ENCODE peak calls at places on chromosome 15, in seven cellular contexts. One of them, this sample, is unnamed.

GRCh38 chr15:20340331-20340811 is 201.2 kb downstream of the GOLGA6L6 start:
- DNase-seq in mesendoderm: no peak
- DNase-seq in IMR-90: peak
- DNase-seq in H9: peak
- DNase-seq in neuronal stem cell: no peak
- DNase-seq in H1: no peak
- DNase-seq in trophoblast cell: no peak
- DNase-seq in this sample: no peak

GRCh38 chr15:92413511-92413910 is 19.8 kb downstream of the ST8SIA2 start:
- DNase-seq in mesendoderm: peak
- DNase-seq in IMR-90: no peak
- DNase-seq in H9: no peak
- DNase-seq in neuronal stem cell: peak
- DNase-seq in H1: no peak
- DNase-seq in trophoblast cell: no peak
- DNase-seq in this sample: no peak

GRCh38 chr15:66523926-66524325 is 18.8 kb downstream of the ZWILCH start:
- DNase-seq in mesendoderm: no peak
- DNase-seq in IMR-90: no peak
- DNase-seq in H9: no peak
- DNase-seq in neuronal stem cell: no peak
- DNase-seq in H1: no peak
- DNase-seq in trophoblast cell: no peak
- DNase-seq in this sample: no peak

GRCh38 chr15:95840004-95840403 is 490.5 kb upstream of the NR2F2 start:
- DNase-seq in mesendoderm: no peak
- DNase-seq in IMR-90: peak
- DNase-seq in H9: no peak
- DNase-seq in neuronal stem cell: no peak
- DNase-seq in H1: no peak
- DNase-seq in trophoblast cell: no peak
- DNase-seq in this sample: peak

GRCh38 chr15:51114437-51115119 is 19.9 kb upstream of the TNFAIP8L3 start:
- DNase-seq in mesendoderm: no peak
- DNase-seq in IMR-90: no peak
- DNase-seq in H9: no peak
- DNase-seq in neuronal stem cell: no peak
- DNase-seq in H1: no peak
- DNase-seq in trophoblast cell: no peak
- DNase-seq in this sample: no peak

GRCh38 chr15:26179906-26180305 is 316.8 kb upstream of the ATP10A start:
- DNase-seq in mesendoderm: peak
- DNase-seq in IMR-90: no peak
- DNase-seq in H9: peak
- DNase-seq in neuronal stem cell: peak
- DNase-seq in H1: peak
- DNase-seq in trophoblast cell: no peak
- DNase-seq in this sample: no peak

GRCh38 chr15:82709081-82709420 is 624 bp downstream of the AP3B2 start:
- DNase-seq in mesendoderm: peak
- DNase-seq in IMR-90: no peak
- DNase-seq in H9: peak
- DNase-seq in neuronal stem cell: no peak
- DNase-seq in H1: peak
- DNase-seq in trophoblast cell: no peak
- DNase-seq in this sample: peak

GRCh38 chr15:29968099-29968892 is 114.5 kb upstream of the GOLGA8J start:
- DNase-seq in mesendoderm: peak
- DNase-seq in IMR-90: no peak
- DNase-seq in H9: peak
- DNase-seq in neuronal stem cell: peak
- DNase-seq in H1: peak
- DNase-seq in trophoblast cell: no peak
- DNase-seq in this sample: no peak

GRCh38 chr15:76799760-76800159 is 105.4 kb downstream of the SCAPER start:
- DNase-seq in mesendoderm: peak
- DNase-seq in IMR-90: peak
- DNase-seq in H9: no peak
- DNase-seq in neuronal stem cell: no peak
- DNase-seq in H1: no peak
- DNase-seq in trophoblast cell: peak
- DNase-seq in this sample: peak

GRCh38 chr15:100759698-100760356 is 119.8 kb upstream of the ALDH1A3 start:
- DNase-seq in mesendoderm: peak
- DNase-seq in IMR-90: peak
- DNase-seq in H9: no peak
- DNase-seq in neuronal stem cell: no peak
- DNase-seq in H1: no peak
- DNase-seq in trophoblast cell: peak
- DNase-seq in this sample: peak

GRCh38 chr15:27027229-27027628 is 56.2 kb downstream of the GABRG3 start:
- DNase-seq in mesendoderm: no peak
- DNase-seq in IMR-90: no peak
- DNase-seq in H9: no peak
- DNase-seq in neuronal stem cell: no peak
- DNase-seq in H1: no peak
- DNase-seq in trophoblast cell: no peak
- DNase-seq in this sample: no peak

GRCh38 chr15:59313703-59314332 is 58.9 kb downstream of the MYO1E start:
- DNase-seq in mesendoderm: no peak
- DNase-seq in IMR-90: peak
- DNase-seq in H9: no peak
- DNase-seq in neuronal stem cell: no peak
- DNase-seq in H1: no peak
- DNase-seq in trophoblast cell: no peak
- DNase-seq in this sample: no peak

GRCh38 chr15:63718590-63719035 is 115.1 kb downstream of the HERC1 start:
- DNase-seq in mesendoderm: no peak
- DNase-seq in IMR-90: peak
- DNase-seq in H9: no peak
- DNase-seq in neuronal stem cell: no peak
- DNase-seq in H1: no peak
- DNase-seq in trophoblast cell: no peak
- DNase-seq in this sample: peak

GRCh38 chr15:60781211-60781713 is 302.3 kb upstream of the ICE2 start:
- DNase-seq in mesendoderm: no peak
- DNase-seq in IMR-90: no peak
- DNase-seq in H9: no peak
- DNase-seq in neuronal stem cell: no peak
- DNase-seq in H1: no peak
- DNase-seq in trophoblast cell: no peak
- DNase-seq in this sample: no peak

GRCh38 chr15:77032052-77032646 is 37.2 kb downstream of the PSTPIP1 start:
- DNase-seq in mesendoderm: no peak
- DNase-seq in IMR-90: no peak
- DNase-seq in H9: peak
- DNase-seq in neuronal stem cell: no peak
- DNase-seq in H1: peak
- DNase-seq in trophoblast cell: no peak
- DNase-seq in this sample: no peak

GRCh38 chr15:58440181-58440910 is 8.6 kb downstream of the LIPC start:
- DNase-seq in mesendoderm: peak
- DNase-seq in IMR-90: peak
- DNase-seq in H9: no peak
- DNase-seq in neuronal stem cell: no peak
- DNase-seq in H1: no peak
- DNase-seq in trophoblast cell: peak
- DNase-seq in this sample: peak

GRCh38 chr15:55827204-55827603 is 84.3 kb upstream of the PRTG start:
- DNase-seq in mesendoderm: peak
- DNase-seq in IMR-90: peak
- DNase-seq in H9: no peak
- DNase-seq in neuronal stem cell: no peak
- DNase-seq in H1: no peak
- DNase-seq in trophoblast cell: no peak
- DNase-seq in this sample: no peak

GRCh38 chr15:58459562-58459961 is 27.8 kb downstream of the LIPC start:
- DNase-seq in mesendoderm: no peak
- DNase-seq in IMR-90: no peak
- DNase-seq in H9: no peak
- DNase-seq in neuronal stem cell: no peak
- DNase-seq in H1: no peak
- DNase-seq in trophoblast cell: no peak
- DNase-seq in this sample: no peak

GRCh38 chr15:56034514-56034913 is 41.1 kb upstream of the NEDD4 start:
- DNase-seq in mesendoderm: no peak
- DNase-seq in IMR-90: no peak
- DNase-seq in H9: no peak
- DNase-seq in neuronal stem cell: no peak
- DNase-seq in H1: no peak
- DNase-seq in trophoblast cell: no peak
- DNase-seq in this sample: no peak

GRCh38 chr15:38622317-38622716 is 57.7 kb upstream of the RASGRP1 start:
- DNase-seq in mesendoderm: no peak
- DNase-seq in IMR-90: no peak
- DNase-seq in H9: no peak
- DNase-seq in neuronal stem cell: no peak
- DNase-seq in H1: no peak
- DNase-seq in trophoblast cell: peak
- DNase-seq in this sample: no peak

GRCh38 chr15:71874245-71874644 is 63.9 kb downstream of the NR2E3 start:
- DNase-seq in mesendoderm: no peak
- DNase-seq in IMR-90: no peak
- DNase-seq in H9: no peak
- DNase-seq in neuronal stem cell: no peak
- DNase-seq in H1: no peak
- DNase-seq in trophoblast cell: no peak
- DNase-seq in this sample: no peak

GRCh38 chr15:97893988-97894387 is 66.5 kb upstream of the ARRDC4 start:
- DNase-seq in mesendoderm: no peak
- DNase-seq in IMR-90: no peak
- DNase-seq in H9: no peak
- DNase-seq in neuronal stem cell: no peak
- DNase-seq in H1: no peak
- DNase-seq in trophoblast cell: no peak
- DNase-seq in this sample: no peak

GRCh38 chr15:92365079-92365478 is 28.6 kb upstream of the ST8SIA2 start:
- DNase-seq in mesendoderm: no peak
- DNase-seq in IMR-90: no peak
- DNase-seq in H9: no peak
- DNase-seq in neuronal stem cell: no peak
- DNase-seq in H1: no peak
- DNase-seq in trophoblast cell: no peak
- DNase-seq in this sample: no peak

GRCh38 chr15:42681119-42681518 is 55.8 kb downstream of the CDAN1 start:
- DNase-seq in mesendoderm: no peak
- DNase-seq in IMR-90: no peak
- DNase-seq in H9: no peak
- DNase-seq in neuronal stem cell: no peak
- DNase-seq in H1: no peak
- DNase-seq in trophoblast cell: no peak
- DNase-seq in this sample: no peak
- H2BK5ac ChIP-seq in mesendoderm: no peak
- H2BK5ac ChIP-seq in IMR-90: no peak
- H2BK5ac ChIP-seq in H9: no peak
- H2BK5ac ChIP-seq in neuronal stem cell: no peak
- H2BK5ac ChIP-seq in H1: no peak
- H2BK5ac ChIP-seq in trophoblast cell: no peak
- H2BK5ac ChIP-seq in this sample: no peak

GRCh38 chr15:35692256-35692867 is 146.4 kb upstream of the DPH6 start:
- DNase-seq in mesendoderm: no peak
- DNase-seq in IMR-90: no peak
- DNase-seq in H9: no peak
- DNase-seq in neuronal stem cell: no peak
- DNase-seq in H1: no peak
- DNase-seq in trophoblast cell: no peak
- DNase-seq in this sample: no peak

GRCh38 chr15:35693286-35693685 is 147.3 kb upstream of the DPH6 start:
- DNase-seq in mesendoderm: no peak
- DNase-seq in IMR-90: peak
- DNase-seq in H9: no peak
- DNase-seq in neuronal stem cell: no peak
- DNase-seq in H1: no peak
- DNase-seq in trophoblast cell: peak
- DNase-seq in this sample: no peak

GRCh38 chr15:35696767-35697231 is 150.8 kb upstream of the DPH6 start:
- DNase-seq in mesendoderm: peak
- DNase-seq in IMR-90: peak
- DNase-seq in H9: no peak
- DNase-seq in neuronal stem cell: no peak
- DNase-seq in H1: no peak
- DNase-seq in trophoblast cell: peak
- DNase-seq in this sample: peak

GRCh38 chr15:35693887-35694286 is 147.9 kb upstream of the DPH6 start:
- DNase-seq in mesendoderm: no peak
- DNase-seq in IMR-90: no peak
- DNase-seq in H9: no peak
- DNase-seq in neuronal stem cell: no peak
- DNase-seq in H1: no peak
- DNase-seq in trophoblast cell: no peak
- DNase-seq in this sample: no peak

DNA sequence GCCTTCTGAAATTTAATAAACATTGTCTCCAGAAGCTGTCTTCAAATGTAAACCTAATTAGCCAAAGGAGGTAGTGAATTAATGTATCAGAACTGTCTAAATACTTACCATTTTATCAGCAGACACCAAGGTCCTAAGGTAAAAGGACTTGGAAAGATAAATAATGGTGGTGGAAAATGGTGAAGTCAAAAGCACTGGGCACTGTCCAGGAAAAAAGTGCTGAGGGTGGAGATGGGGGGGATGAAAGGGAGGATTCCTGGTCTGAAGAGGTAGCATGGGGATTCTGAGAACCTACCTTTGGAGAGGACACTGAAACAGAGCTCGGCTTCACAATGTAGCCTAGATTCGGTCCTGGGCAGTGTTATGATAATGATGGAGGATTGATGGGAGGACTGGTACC is 149.0 kb upstream of the DPH6 start:
- DNase-seq in mesendoderm: no peak
- DNase-seq in IMR-90: no peak
- DNase-seq in H9: no peak
- DNase-seq in neuronal stem cell: no peak
- DNase-seq in H1: no peak
- DNase-seq in trophoblast cell: no peak
- DNase-seq in this sample: no peak
- H2BK5ac ChIP-seq in mesendoderm: no peak
- H2BK5ac ChIP-seq in IMR-90: no peak
- H2BK5ac ChIP-seq in H9: no peak
- H2BK5ac ChIP-seq in neuronal stem cell: no peak
- H2BK5ac ChIP-seq in H1: no peak
- H2BK5ac ChIP-seq in trophoblast cell: no peak
- H2BK5ac ChIP-seq in this sample: no peak

GRCh38 chr15:24976932-24977331 is 22.1 kb downstream of the SNRPN start:
- DNase-seq in mesendoderm: no peak
- DNase-seq in IMR-90: peak
- DNase-seq in H9: no peak
- DNase-seq in neuronal stem cell: no peak
- DNase-seq in H1: no peak
- DNase-seq in trophoblast cell: no peak
- DNase-seq in this sample: no peak
- H2BK5ac ChIP-seq in mesendoderm: no peak
- H2BK5ac ChIP-seq in IMR-90: no peak
- H2BK5ac ChIP-seq in H9: no peak
- H2BK5ac ChIP-seq in neuronal stem cell: no peak
- H2BK5ac ChIP-seq in H1: no peak
- H2BK5ac ChIP-seq in trophoblast cell: no peak
- H2BK5ac ChIP-seq in this sample: no peak

DNA sequence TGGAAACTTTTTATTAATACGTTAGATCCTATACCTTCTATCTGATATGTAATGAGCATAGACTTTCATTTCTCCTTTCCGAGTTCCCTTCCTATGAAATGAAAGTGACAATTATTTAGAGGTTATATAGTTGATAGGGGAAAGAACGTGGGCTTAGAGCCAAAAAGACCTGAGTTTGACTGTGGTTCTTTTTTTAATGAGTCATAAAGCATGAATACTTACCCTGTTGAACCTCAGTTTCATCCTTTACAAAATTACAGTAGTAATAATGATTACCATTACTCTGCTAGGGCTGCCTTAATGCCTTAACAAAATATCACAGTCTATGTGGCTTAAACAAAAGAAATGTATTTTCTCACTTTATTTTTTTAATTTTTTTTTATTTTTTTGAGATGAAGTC is 75.9 kb downstream of the AGBL1 start:
- DNase-seq in mesendoderm: no peak
- DNase-seq in IMR-90: no peak
- DNase-seq in H9: no peak
- DNase-seq in neuronal stem cell: no peak
- DNase-seq in H1: no peak
- DNase-seq in trophoblast cell: no peak
- DNase-seq in this sample: no peak
- H2BK5ac ChIP-seq in mesendoderm: no peak
- H2BK5ac ChIP-seq in IMR-90: no peak
- H2BK5ac ChIP-seq in H9: no peak
- H2BK5ac ChIP-seq in neuronal stem cell: no peak
- H2BK5ac ChIP-seq in H1: no peak
- H2BK5ac ChIP-seq in trophoblast cell: no peak
- H2BK5ac ChIP-seq in this sample: no peak